ENCODE peak calls at places on chromosomes 11 and 22, in seven cellular contexts. I is lower leg skin; E is pancreas; L is effector memory CD8-positive, alpha-beta T cell; U is upper lobe of right lung; T is MCF 10A; D is T-cell. H is an unnamed sample.

GRCh38 chr11:85182437-85183109 is 444.6 kb downstream of the DLG2 start:
- DNase-seq in I (no peak), E (no peak), L (no peak), U (no peak), T (peak), D (no peak), H (no peak)

GRCh38 chr22:44574057-44574456 is 76.0 kb upstream of the RTL6 start:
- DNase-seq in I (no peak), E (peak), L (no peak), U (peak), T (peak), D (no peak), H (peak)

GRCh38 chr11:18802381-18803257 is 11.0 kb upstream of the PTPN5 start:
- DNase-seq in I (peak), E (peak), L (peak), U (no peak), T (peak), D (no peak), H (peak)

GRCh38 chr11:38123673-38124072 is 1525.6 kb upstream of the RAG2 start:
- DNase-seq in I (no peak), E (no peak), L (no peak), U (no peak), T (no peak), D (no peak), H (no peak)

GRCh38 chr11:128171496-128171895 is 415.9 kb downstream of the ETS1 start:
- DNase-seq in I (no peak), E (no peak), L (no peak), U (no peak), T (peak), D (no peak), H (no peak)

GRCh38 chr11:26878959-26879581 is 114.8 kb upstream of the FIBIN start:
- DNase-seq in I (no peak), E (no peak), L (no peak), U (no peak), T (no peak), D (no peak), H (no peak)

GRCh38 chr11:2768471-2769408 is 68.9 kb upstream of the KCNQ1OT1 start:
- DNase-seq in I (peak), E (peak), L (no peak), U (no peak), T (peak), D (no peak), H (no peak)

GRCh38 chr11:71139516-71140205 is 112.7 kb downstream of the SHANK2 start:
- DNase-seq in I (peak), E (peak), L (no peak), U (peak), T (no peak), D (no peak), H (peak)

GRCh38 chr11:82634091-82634490 is 99.6 kb downstream of the FAM181B start:
- DNase-seq in I (no peak), E (no peak), L (no peak), U (no peak), T (peak), D (no peak), H (no peak)

GRCh38 chr11:57320719-57321387 is 3.9 kb downstream of the TNKS1BP1 start:
- DNase-seq in I (no peak), E (peak), L (no peak), U (no peak), T (no peak), D (no peak), H (peak)

GRCh38 chr11:17352925-17353227 is 1.3 kb downstream of the NCR3LG1 start:
- DNase-seq in I (peak), E (peak), L (peak), U (peak), T (peak), D (no peak), H (peak)

GRCh38 chr11:93032580-93032979 is 63.1 kb downstream of the MTNR1B start:
- DNase-seq in I (no peak), E (no peak), L (no peak), U (no peak), T (peak), D (no peak), H (no peak)

GRCh38 chr11:102521121-102521520 is 9.4 kb downstream of the MMP7 start:
- DNase-seq in I (no peak), E (no peak), L (no peak), U (no peak), T (no peak), D (no peak), H (no peak)

GRCh38 chr22:40766956-40767355 is 52.2 kb downstream of the SLC25A17 start:
- DNase-seq in I (no peak), E (no peak), L (no peak), U (no peak), T (no peak), D (no peak), H (no peak)

GRCh38 chr22:29994027-29994715 is 86.1 kb upstream of the HORMAD2 start:
- DNase-seq in I (no peak), E (no peak), L (no peak), U (no peak), T (peak), D (no peak), H (no peak)

GRCh38 chr11:31973175-31973574 is 117.7 kb upstream of the RCN1 start:
- DNase-seq in I (no peak), E (no peak), L (no peak), U (no peak), T (no peak), D (no peak), H (no peak)

GRCh38 chr11:116696381-116696941 is 76.3 kb downstream of the BUD13 start:
- DNase-seq in I (peak), E (no peak), L (no peak), U (no peak), T (peak), D (no peak), H (no peak)

GRCh38 chr11:63670738-63671321 is 346 bp downstream of the ATL3 start:
- DNase-seq in I (peak), E (peak), L (peak), U (peak), T (peak), D (no peak), H (peak)

GRCh38 chr22:49767355-49768062 is 60.2 kb downstream of the BRD1 start:
- DNase-seq in I (no peak), E (no peak), L (peak), U (peak), T (peak), D (peak), H (no peak)

GRCh38 chr11:47111318-47111804 is 65.3 kb downstream of the ARFGAP2 start:
- DNase-seq in I (no peak), E (no peak), L (no peak), U (no peak), T (no peak), D (no peak), H (no peak)

GRCh38 chr11:80698646-80699045 is 1257.8 kb upstream of the TENM4 start:
- DNase-seq in I (peak), E (no peak), L (no peak), U (no peak), T (peak), D (no peak), H (no peak)

GRCh38 chr11:62544521-62545436 is 1.8 kb downstream of the AHNAK start:
- DNase-seq in I (no peak), E (peak), L (peak), U (no peak), T (peak), D (no peak), H (peak)

GRCh38 chr11:118148877-118149276 is 3.7 kb downstream of the SCN4B start:
- DNase-seq in I (no peak), E (no peak), L (no peak), U (no peak), T (no peak), D (no peak), H (no peak)

GRCh38 chr11:129458756-129459535 is 83.3 kb downstream of the BARX2 start:
- DNase-seq in I (no peak), E (peak), L (no peak), U (no peak), T (no peak), D (no peak), H (no peak)

GRCh38 chr22:28983788-28984441 is 77.7 kb downstream of the C22orf31 start:
- DNase-seq in I (no peak), E (no peak), L (no peak), U (no peak), T (peak), D (no peak), H (no peak)

GRCh38 chr11:104690243-104690642 is 208.0 kb downstream of the CASP12 start:
- DNase-seq in I (no peak), E (no peak), L (no peak), U (no peak), T (no peak), D (no peak), H (no peak)

GRCh38 chr11:114262681-114263509 is 33.3 kb upstream of the NNMT start:
- DNase-seq in I (no peak), E (no peak), L (no peak), U (peak), T (peak), D (no peak), H (no peak)

GRCh38 chr11:108368134-108368533 is 99.2 kb downstream of the C11orf65 start:
- DNase-seq in I (no peak), E (no peak), L (no peak), U (no peak), T (no peak), D (no peak), H (no peak)

GRCh38 chr11:12539570-12539969 is 134.7 kb upstream of the TEAD1 start:
- DNase-seq in I (no peak), E (no peak), L (no peak), U (no peak), T (peak), D (no peak), H (no peak)

GRCh38 chr11:19935507-19935906 is 222.9 kb downstream of the NAV2 start:
- DNase-seq in I (no peak), E (no peak), L (no peak), U (no peak), T (no peak), D (no peak), H (no peak)

GRCh38 chr11:113384551-113384950 is 3.0 kb upstream of the ANKK1 start:
- DNase-seq in I (peak), E (no peak), L (no peak), U (no peak), T (peak), D (no peak), H (no peak)

H was measured in right cardiac atrium.